ENCODE peak calls at places on chromosomes 7 and 10, in eight cellular contexts. Q is HTR-8/SVneo; K is RWPE1; B is mesendoderm; P is stimulated activated naive CD8-positive, alpha-beta T cell treated with anti-CD3 and anti-CD28 coated beads, Interleukin-15, amount 100 ng/mL, for 72 hours; S is putamen; Z is NCI-H2029; F is Kasumi-1. J is an unnamed sample.

GRCh38 chr10:97109562-97109961 is 76.2 kb downstream of the SLIT1 start:
- DNase-seq in P (no peak), F (no peak), K (no peak), Q (no peak), B (no peak), S (peak; percentile 26), Z (peak; percentile 31), J (no peak)

GRCh38 chr7:82549616-82550285 is 106.2 kb upstream of the CACNA2D1 start:
- DNase-seq in B (no peak), K (no peak), Q (no peak), Z (no peak), F (no peak), S (no peak), P (no peak), J (no peak)

GRCh38 chr10:21721000-21721670 is 187.1 kb downstream of the MLLT10 start:
- DNase-seq in Q (no peak), K (no peak), S (no peak), Z (no peak), B (no peak), F (no peak), P (no peak), J (no peak)

GRCh38 chr10:76150139-76150885 is 718.9 kb downstream of the LRMDA start:
- DNase-seq in S (no peak), Z (no peak), K (peak; percentile 24), F (no peak), P (no peak), Q (peak; percentile 59), B (peak; percentile 66), J (peak; percentile 70)

GRCh38 chr10:127915324-127915723 is 8.4 kb downstream of the PTPRE start:
- DNase-seq in B (no peak), F (no peak), S (no peak), Z (no peak), K (no peak), Q (no peak), P (no peak), J (no peak)

GRCh38 chr10:70174058-70174741 is 3.9 kb upstream of the SAR1A start:
- DNase-seq in S (peak; percentile 32), P (peak; percentile 27), Z (no peak), F (no peak), Q (no peak), K (no peak), B (no peak), J (no peak)

GRCh38 chr10:132971448-132972148 is 29.2 kb upstream of the CFAP46 start:
- DNase-seq in K (no peak), Z (no peak), B (no peak), S (no peak), Q (no peak), F (no peak), P (no peak), J (no peak)

GRCh38 chr7:47600199-47601118 is 18.5 kb upstream of the TNS3 start:
- DNase-seq in K (peak; percentile 76), S (no peak), Q (no peak), P (no peak), B (no peak), Z (no peak), F (peak; percentile 51), J (no peak)

GRCh38 chr10:109173910-109174309 is 749.4 kb downstream of the XPNPEP1 start:
- DNase-seq in Z (no peak), P (no peak), B (no peak), S (no peak), K (no peak), F (no peak), Q (no peak), J (no peak)

GRCh38 chr10:30816812-30817193 is 187.2 kb upstream of the LYZL2 start:
- DNase-seq in K (no peak), B (no peak), F (no peak), S (no peak), P (no peak), Z (no peak), Q (no peak), J (no peak)

GRCh38 chr7:31100870-31101269 is 48.8 kb downstream of the ADCYAP1R1 start:
- DNase-seq in F (no peak), P (no peak), K (no peak), B (no peak), Q (no peak), S (no peak), Z (no peak), J (no peak)

GRCh38 chr7:42790196-42790595 is 121.7 kb downstream of the C7orf25 start:
- DNase-seq in Q (no peak), K (no peak), S (no peak), Z (no peak), P (no peak), B (no peak), F (no peak), J (no peak)

GRCh38 chr7:130481898-130482297 is 10.0 kb upstream of the MEST start:
- DNase-seq in S (no peak), Z (no peak), K (no peak), P (no peak), F (no peak), Q (no peak), B (no peak), J (no peak)